ENCODE peak calls at places on chromosomes 16 and 17, in six cellular contexts. Q is IMR-90, S is mesendoderm, J is neuronal stem cell, W is H9, O is mesenchymal stem cell. A is an unnamed sample.

GRCh38 chr16:83356266-83356665 is 451.5 kb upstream of the HSBP1 start:
- DNase-seq in Q (peak), S (peak), J (peak), W (peak), O (peak), A (no peak)

GRCh38 chr17:57999496-58000017 is 7.5 kb downstream of the SRSF1 start:
- DNase-seq in Q (peak), S (peak), J (peak), W (no peak), O (peak), A (no peak)

GRCh38 chr17:42675984-42676423 is 790 bp downstream of the PLEKHH3 start:
- DNase-seq in Q (peak), S (peak), J (no peak), W (peak), O (peak), A (no peak)

GRCh38 chr16:57709663-57710062 is 15.1 kb downstream of the DRC7 start:
- DNase-seq in Q (no peak), S (no peak), J (no peak), W (no peak), O (no peak), A (no peak)

GRCh38 chr16:62256406-62256805 is 220.2 kb upstream of the CDH8 start:
- DNase-seq in Q (no peak), S (peak), J (no peak), W (no peak), O (peak), A (no peak)

GRCh38 chr16:21301168-21301894 is 23.2 kb upstream of the CRYM start:
- DNase-seq in Q (peak), S (peak), J (peak), W (peak), O (peak), A (peak)

GRCh38 chr17:41810659-41811548 is 845 bp downstream of the P3H4 start:
- DNase-seq in Q (no peak), S (peak), J (no peak), W (peak), O (peak), A (no peak)

GRCh38 chr17:42031584-42031983 is 11.7 kb downstream of the NKIRAS2 start:
- DNase-seq in Q (no peak), S (no peak), J (no peak), W (no peak), O (no peak), A (no peak)

GRCh38 chr17:9241371-9241712 is 220.0 kb downstream of the NTN1 start:
- DNase-seq in Q (no peak), S (no peak), J (no peak), W (no peak), O (peak), A (no peak)

GRCh38 chr17:9484789-9485188 is 90.8 kb downstream of the STX8 start:
- DNase-seq in Q (peak), S (no peak), J (no peak), W (no peak), O (peak), A (no peak)

GRCh38 chr17:49784636-49785035 is 3.8 kb upstream of the KAT7 start:
- DNase-seq in Q (no peak), S (no peak), J (no peak), W (no peak), O (no peak), A (no peak)

GRCh38 chr17:44522883-44523671 is 19.9 kb upstream of the GPATCH8 start:
- DNase-seq in Q (peak), S (peak), J (no peak), W (peak), O (peak), A (no peak)
- H3K9ac ChIP-seq in Q (no peak), S (no peak), J (no peak), W (no peak), O (peak), A (no peak)

DNA sequence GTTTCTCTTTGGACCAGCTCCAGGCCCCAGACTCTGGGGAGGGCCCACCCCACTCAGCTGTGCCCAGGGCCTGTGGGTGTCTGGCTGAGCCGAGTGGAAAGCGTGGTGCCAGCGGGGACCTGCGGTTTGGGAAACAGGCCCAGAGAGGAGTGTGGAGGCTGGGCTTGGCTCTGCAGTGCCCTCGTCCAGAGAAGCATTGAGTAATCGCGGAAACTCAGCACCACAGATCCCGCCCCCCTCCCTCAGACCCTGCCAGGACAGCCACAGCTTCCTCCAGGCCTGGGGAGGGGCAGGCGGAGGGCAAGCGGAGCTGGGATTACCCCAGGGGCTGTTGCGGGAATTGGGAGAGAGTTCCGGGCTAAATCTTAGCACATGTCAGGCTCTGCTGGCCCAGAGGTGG is 14.6 kb upstream of the PITPNA start:
- DNase-seq in Q (peak), S (peak), J (no peak), W (peak), O (peak), A (no peak)
- H2BK5ac ChIP-seq in Q (peak), S (no peak), J (no peak), W (no peak), O (no peak), A (peak)

GRCh38 chr16:89842471-89843408 is 14.5 kb downstream of the SPIRE2 start:
- DNase-seq in Q (peak), S (no peak), J (no peak), W (peak), O (peak), A (no peak)
- H3K9ac ChIP-seq in Q (no peak), S (no peak), J (no peak), W (no peak), O (no peak), A (no peak)

GRCh38 chr17:78147315-78147998 is 1.3 kb downstream of the C17orf99 start:
- DNase-seq in Q (no peak), S (no peak), J (no peak), W (no peak), O (no peak), A (no peak)
- H2BK5ac ChIP-seq in Q (no peak), S (no peak), J (no peak), W (no peak), O (no peak), A (no peak)